ENCODE peak calls at places on chromosomes 4 and X, in six cellular contexts. Y is H9, R is IMR-90, C is H1, U is mesenchymal stem cell, I is trophoblast cell. Q is an unnamed sample.

GRCh38 chr4:169174247-169174646 is 96.5 kb downstream of the SH3RF1 start:
- DNase-seq in I (peak; percentile 32), Y (no peak), C (no peak), U (no peak), R (no peak), Q (no peak)

GRCh38 chr4:114282937-114283336 is 303.5 kb upstream of the ARSJ start:
- DNase-seq in C (no peak), R (no peak), Y (no peak), I (no peak), U (no peak), Q (no peak)

GRCh38 chrX:32026772-32027171 is 954.9 kb upstream of the FTHL17 start:
- DNase-seq in Y (no peak), U (no peak), R (no peak), I (no peak), C (no peak), Q (no peak)

GRCh38 chrX:13000311-13000811 is 25.5 kb downstream of the TMSB4X start:
- DNase-seq in C (no peak), Y (no peak), I (no peak), R (no peak), U (no peak), Q (no peak)

GRCh38 chr4:29770627-29771026 is 949.5 kb upstream of the PCDH7 start:
- DNase-seq in I (no peak), C (no peak), U (peak; percentile 6), R (peak; percentile 17), Y (no peak), Q (no peak)

GRCh38 chr4:7048642-7049041 is 5.5 kb downstream of the TADA2B start:
- DNase-seq in C (no peak), U (no peak), Y (no peak), R (no peak), I (no peak), Q (no peak)

GRCh38 chr4:164937576-164938270 is 39.7 kb downstream of the TRIM61 start:
- DNase-seq in Y (peak; percentile 65), R (peak; percentile 18), C (no peak), U (peak; percentile 13), I (no peak), Q (no peak)

GRCh38 chr4:25513814-25514213 is 136.8 kb downstream of the ANAPC4 start:
- DNase-seq in I (no peak), C (no peak), U (no peak), R (no peak), Y (no peak), Q (no peak)

GRCh38 chrX:49172280-49172780 is 632 bp downstream of the PLP2 start:
- DNase-seq in I (no peak), C (no peak), R (peak; percentile 20), Y (no peak), U (peak; percentile 49), Q (no peak)

GRCh38 chr4:139887962-139888735 is 222.5 kb downstream of the MGST2 start:
- DNase-seq in C (no peak), I (no peak), U (no peak), Y (no peak), R (no peak), Q (no peak)

GRCh38 chrX:95703696-95704095 is 980.9 kb upstream of the DIAPH2 start:
- DNase-seq in C (no peak), R (no peak), Y (no peak), I (no peak), U (peak; percentile 0), Q (no peak)
- H4K91ac ChIP-seq in C (no peak overlapping the region), R (no peak overlapping the region), Y (no peak overlapping the region), I (no peak overlapping the region), U (no peak overlapping the region), Q (no peak overlapping the region)

DNA sequence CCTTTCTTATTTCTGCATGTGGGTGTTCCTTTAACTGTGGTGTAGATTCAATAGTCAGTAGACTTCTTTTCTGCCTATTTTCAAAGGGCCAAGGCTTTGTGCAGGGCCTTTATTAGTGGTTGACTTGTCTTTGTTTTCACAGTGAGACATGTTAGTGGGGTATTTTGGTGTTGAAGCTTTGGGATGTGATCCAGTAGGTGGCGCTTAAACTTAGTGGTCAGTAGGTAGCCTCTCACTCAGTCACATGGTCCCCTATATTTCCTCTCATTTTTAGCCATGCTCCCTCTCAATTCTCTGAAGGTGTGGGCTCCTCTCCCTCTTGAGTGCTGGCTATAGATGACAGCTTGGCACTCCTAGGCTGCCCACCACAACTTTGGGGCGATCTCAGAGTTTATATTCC is 23.4 kb upstream of the SLC10A7 start:
- DNase-seq in I (peak; percentile 48), U (peak; percentile 12), C (no peak), Y (peak; percentile 44), R (peak; percentile 29), Q (no peak)
- H4K91ac ChIP-seq in I (no peak overlapping the region), U (no peak overlapping the region), C (no peak overlapping the region), Y (no peak overlapping the region), R (no peak overlapping the region), Q (no peak overlapping the region)

DNA sequence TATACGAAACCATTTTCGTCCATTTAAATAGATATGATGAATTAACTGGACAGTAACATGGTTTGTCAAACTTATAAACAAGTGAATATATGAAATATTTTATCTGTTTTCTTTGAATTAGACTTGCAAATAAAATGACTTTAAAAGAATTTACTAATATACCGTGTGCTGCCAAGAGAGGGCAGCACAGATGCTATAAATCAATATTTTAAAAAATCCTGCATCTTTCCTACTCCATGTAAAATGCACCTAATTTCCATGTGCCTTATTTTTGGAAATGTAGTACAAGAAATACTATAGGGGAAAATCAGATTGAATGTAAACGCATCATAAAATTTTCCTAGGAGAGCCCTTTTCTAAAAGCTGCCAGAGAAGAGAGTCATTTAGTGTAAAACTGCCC is 62.2 kb downstream of the PRKX start:
- DNase-seq in R (peak; percentile 49), I (peak; percentile 52), Y (no peak), C (no peak), U (peak; percentile 21), Q (no peak)
- H4K91ac ChIP-seq in R (no peak overlapping the region), I (no peak overlapping the region), Y (no peak overlapping the region), C (no peak overlapping the region), U (no peak overlapping the region), Q (no peak overlapping the region)

DNA sequence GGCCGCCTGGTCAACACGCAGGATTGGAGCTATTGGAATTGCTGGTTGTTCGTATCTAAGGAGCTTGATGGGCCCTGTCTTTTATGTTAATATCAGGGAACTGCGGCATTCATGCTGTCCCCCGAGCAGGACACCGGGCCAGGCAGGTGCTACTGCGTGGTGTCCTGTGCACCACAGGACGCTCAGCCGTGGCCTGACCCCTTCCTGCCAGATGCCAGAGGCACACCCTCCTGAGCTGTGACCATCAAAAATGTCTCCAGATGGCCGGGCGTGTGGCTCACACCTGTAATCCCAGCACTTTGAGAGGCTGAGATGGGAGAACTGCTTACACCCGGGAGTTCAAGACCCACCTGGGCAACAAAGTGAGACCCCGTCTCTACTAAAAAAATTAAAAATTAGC is 32.1 kb downstream of the ABLIM2 start:
- DNase-seq in Y (no peak), R (no peak), U (no peak), I (no peak), C (no peak), Q (no peak)
- H4K91ac ChIP-seq in Y (no peak overlapping the region), R (no peak overlapping the region), U (no peak overlapping the region), I (no peak overlapping the region), C (no peak overlapping the region), Q (no peak overlapping the region)

Q was measured in neuronal stem cell.